ENCODE peak calls at places on chromosomes 6 and 20, in ten cellular contexts. Z is astrocyte, C is GM23248, J is endothelial cell of umbilical vein, A is HCT116, U is fibroblast of lung, W is hepatocyte, G is neuronal stem cell, S is H9, I is SK-N-SH. Y is an unnamed sample.

GRCh38 chr20:62215020-62215990 is 4.8 kb downstream of the HRH3 start:
- DNase-seq in S (no peak), W (no peak), J (no peak), A (no peak), C (no peak), I (no peak), Z (no peak), U (no peak), G (no peak), Y (no peak)

GRCh38 chr6:147506704-147507114 is 1.8 kb upstream of the SAMD5 start:
- DNase-seq in I (peak), A (no peak), U (peak), Z (peak), C (peak), G (peak), W (peak), S (peak), J (peak), Y (peak)

GRCh38 chr6:41976794-41977484 is 35.3 kb upstream of the CCND3 start:
- DNase-seq in W (no peak), I (no peak), U (peak), Z (peak), J (no peak), S (no peak), C (peak), A (no peak), G (no peak), Y (no peak)

GRCh38 chr6:169292340-169293124 is 38.9 kb upstream of the THBS2 start:
- DNase-seq in G (no peak), W (peak), U (peak), I (no peak), A (peak), J (no peak), C (peak), Z (peak), S (no peak), Y (no peak)

GRCh38 chr6:37451411-37452273 is 18.6 kb downstream of the CMTR1 start:
- DNase-seq in I (peak), C (peak), J (no peak), W (no peak), Z (no peak), U (peak), S (no peak), G (no peak), A (no peak), Y (no peak)

GRCh38 chr6:26431258-26432162 is 8.8 kb upstream of the BTN3A3 start:
- DNase-seq in Z (peak), S (no peak), U (no peak), C (peak), I (no peak), G (no peak), J (no peak), A (no peak), W (no peak), Y (no peak)

GRCh38 chr20:58850693-58851174 is at the start of gene GNAS-AS1:
- DNase-seq in U (peak), W (peak), G (peak), S (peak), A (no peak), Z (peak), J (no peak), I (peak), C (peak), Y (peak)

GRCh38 chr6:7086488-7086887 is 21.3 kb upstream of the RREB1 start:
- DNase-seq in G (no peak), W (no peak), S (no peak), C (peak), Z (no peak), A (no peak), U (peak), J (peak), I (no peak), Y (no peak)

GRCh38 chr20:37534401-37535157 is 6.9 kb upstream of the BLCAP start:
- DNase-seq in S (peak), G (peak), I (peak), U (peak), Z (peak), C (peak), J (peak), A (peak), W (peak), Y (peak)

GRCh38 chr6:156756630-156757610 is 20.3 kb upstream of the ARID1B start:
- DNase-seq in U (no peak), G (no peak), Z (no peak), J (no peak), A (no peak), I (no peak), S (no peak), W (no peak), C (no peak), Y (no peak)

GRCh38 chr6:156757849-156758248 is 19.3 kb upstream of the ARID1B start:
- DNase-seq in G (no peak), I (no peak), A (no peak), W (no peak), C (no peak), Z (no peak), J (no peak), U (no peak), S (no peak), Y (no peak)

GRCh38 chr6:156747715-156748114 is 29.5 kb upstream of the ARID1B start:
- DNase-seq in C (no peak), I (no peak), S (no peak), A (no peak), U (no peak), Z (no peak), W (no peak), J (no peak), G (no peak), Y (no peak)

GRCh38 chr6:156748504-156748903 is 28.7 kb upstream of the ARID1B start:
- DNase-seq in I (no peak), U (no peak), W (no peak), A (no peak), C (no peak), S (no peak), Z (no peak), G (no peak), J (no peak), Y (no peak)

GRCh38 chr6:156752666-156753301 is 24.4 kb upstream of the ARID1B start:
- DNase-seq in W (no peak), J (no peak), A (no peak), S (peak), Z (no peak), G (no peak), I (no peak), C (no peak), U (no peak), Y (peak)
- H2AFZ ChIP-seq in W (no peak), J (no peak), A (peak), S (no peak), Z (no peak), G (no peak), I (no peak), C (peak), U (no peak), Y (peak)

GRCh38 chr20:51129201-51129671 is 106.3 kb upstream of the KCNG1 start:
- DNase-seq in U (no peak), S (peak), J (no peak), Z (no peak), C (no peak), G (no peak), W (no peak), I (peak), A (no peak), Y (no peak)
- H2AFZ ChIP-seq in U (no peak), S (no peak), J (no peak), Z (no peak), C (no peak), G (peak), W (no peak), I (peak), A (no peak), Y (no peak)

GRCh38 chr6:134502614-134503541 is 185.0 kb upstream of the SGK1 start:
- DNase-seq in C (no peak), J (no peak), S (no peak), Z (no peak), G (no peak), W (peak), U (no peak), I (no peak), A (no peak), Y (no peak)
- H2AFZ ChIP-seq in C (peak), J (peak), S (no peak), Z (peak), G (peak), W (peak), U (no peak), I (no peak), A (no peak), Y (peak)

GRCh38 chr6:81938991-81939773 is 186.7 kb upstream of the TENT5A start:
- DNase-seq in J (peak), A (peak), C (peak), G (no peak), S (no peak), U (peak), Z (peak), I (no peak), W (no peak), Y (peak)

GRCh38 chr6:81934936-81935335 is 182.5 kb upstream of the TENT5A start:
- DNase-seq in C (no peak), S (no peak), U (peak), I (no peak), A (no peak), Z (no peak), W (no peak), G (no peak), J (no peak), Y (no peak)

GRCh38 chr6:81939774-81940165 is 187.3 kb upstream of the TENT5A start:
- DNase-seq in S (no peak), G (no peak), I (no peak), C (peak), J (no peak), Z (peak), U (no peak), A (no peak), W (no peak), Y (no peak)

GRCh38 chr6:81938014-81938761 is 185.7 kb upstream of the TENT5A start:
- DNase-seq in A (peak), G (no peak), U (peak), I (no peak), C (peak), S (no peak), J (peak), W (peak), Z (peak), Y (no peak)

DNA sequence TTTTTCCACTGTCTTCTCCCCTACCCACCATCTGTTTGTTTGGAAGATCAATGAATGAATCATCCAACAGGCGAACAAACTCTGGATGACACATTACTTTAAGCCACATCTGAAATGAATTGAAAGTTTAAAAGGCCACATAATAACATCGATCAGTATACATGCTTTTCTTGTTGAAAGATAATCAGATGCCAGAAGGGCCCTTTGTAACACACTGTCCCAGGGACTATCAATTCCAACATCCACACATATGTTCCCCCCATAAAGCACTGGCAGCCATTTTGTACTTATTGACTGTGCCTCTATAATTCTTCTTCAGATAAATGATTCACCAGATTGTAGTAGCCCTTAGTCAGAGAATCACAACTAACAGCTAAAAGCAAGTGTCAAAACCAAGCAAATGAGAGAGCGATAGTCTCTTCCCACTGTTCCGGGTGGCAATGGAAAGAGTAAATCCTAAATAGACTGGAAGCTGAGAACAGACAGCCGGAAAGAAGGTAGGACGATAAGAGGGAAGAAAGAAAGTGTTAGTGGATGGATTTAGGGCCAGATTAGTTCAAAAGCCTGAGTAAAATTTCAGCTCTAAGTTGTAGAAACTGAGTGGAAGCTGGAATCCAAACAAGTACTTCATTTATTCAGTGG is 184.9 kb upstream of the TENT5A start:
- DNase-seq in A (peak), I (no peak), C (peak), U (peak), G (no peak), Z (peak), W (peak), J (no peak), S (no peak), Y (no peak)
- H2AFZ ChIP-seq in A (peak), I (peak), C (peak), U (peak), G (peak), Z (peak), W (no peak), J (peak), S (no peak), Y (no peak)

GRCh38 chr6:90739339-90739738 is 152.5 kb upstream of the MAP3K7 start:
- DNase-seq in G (no peak), A (no peak), C (no peak), S (peak), U (no peak), I (no peak), J (no peak), Z (no peak), W (no peak), Y (peak)
- H2AFZ ChIP-seq in G (no peak), A (no peak), C (no peak), S (no peak), U (no peak), I (no peak), J (no peak), Z (no peak), W (no peak), Y (peak)

DNA sequence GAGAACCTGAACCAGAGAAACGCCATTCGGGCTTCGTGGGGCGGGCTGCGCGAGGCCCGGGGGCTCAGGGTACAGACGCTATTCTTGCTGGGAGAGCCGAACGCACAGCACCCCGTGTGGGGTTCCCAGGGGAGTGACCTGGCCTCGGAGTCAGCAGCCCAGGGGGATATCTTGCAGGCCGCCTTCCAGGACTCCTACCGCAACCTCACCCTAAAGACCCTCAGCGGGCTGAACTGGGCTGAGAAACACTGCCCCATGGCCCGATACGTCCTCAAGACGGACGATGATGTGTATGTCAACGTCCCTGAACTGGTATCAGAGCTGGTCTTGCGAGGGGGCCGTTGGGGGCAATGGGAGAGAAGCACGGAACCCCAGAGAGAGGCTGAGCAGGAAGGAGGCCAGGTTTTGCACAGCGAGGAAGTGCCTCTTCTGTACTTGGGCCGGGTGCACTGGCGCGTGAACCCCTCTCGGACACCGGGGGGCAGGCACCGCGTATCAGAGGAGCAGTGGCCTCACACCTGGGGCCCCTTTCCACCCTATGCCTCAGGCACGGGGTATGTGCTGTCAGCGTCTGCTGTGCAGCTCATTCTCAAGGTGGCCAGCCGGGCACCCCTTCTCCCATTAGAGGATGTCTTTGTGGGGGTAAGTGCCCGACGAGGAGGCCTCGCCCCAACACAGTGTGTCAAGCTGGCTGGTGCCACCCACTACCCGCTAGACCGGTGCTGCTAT is 904 bp downstream of the B3GALT4 start:
- DNase-seq in Z (no peak), A (no peak), C (peak), W (peak), G (no peak), U (peak), I (peak), S (peak), J (no peak), Y (peak)
- H2AFZ ChIP-seq in Z (no peak), A (no peak), C (no peak), W (peak), G (peak), U (no peak), I (no peak), S (no peak), J (no peak), Y (no peak)

GRCh38 chr6:155786528-155786927 is 330.9 kb upstream of the NOX3 start:
- DNase-seq in J (no peak), U (no peak), Z (no peak), S (no peak), A (no peak), C (no peak), I (no peak), G (no peak), W (no peak), Y (no peak)

GRCh38 chr6:155779421-155779820 is 323.8 kb upstream of the NOX3 start:
- DNase-seq in A (no peak), J (no peak), S (no peak), U (no peak), Z (no peak), W (no peak), I (no peak), G (no peak), C (no peak), Y (no peak)

GRCh38 chr6:155787168-155787567 is 331.5 kb upstream of the NOX3 start:
- DNase-seq in C (no peak), G (no peak), J (no peak), U (no peak), W (no peak), S (no peak), A (no peak), I (no peak), Z (no peak), Y (peak)

GRCh38 chr6:155782320-155782730 is 326.7 kb upstream of the NOX3 start:
- DNase-seq in A (peak), W (peak), Z (peak), G (no peak), S (no peak), I (no peak), J (peak), U (peak), C (peak), Y (no peak)

GRCh38 chr6:155782739-155783459 is 327.3 kb upstream of the NOX3 start:
- DNase-seq in G (no peak), S (no peak), Z (peak), W (no peak), J (no peak), A (no peak), U (peak), C (peak), I (no peak), Y (no peak)
- H2AFZ ChIP-seq in G (no peak), S (no peak), Z (no peak), W (no peak), J (no peak), A (peak), U (no peak), C (peak), I (peak), Y (no peak)

GRCh38 chr20:50428463-50428828 is 81.7 kb upstream of the PTPN1 start:
- DNase-seq in S (no peak), U (no peak), Z (no peak), A (no peak), J (no peak), C (no peak), W (no peak), I (no peak), G (no peak), Y (no peak)

GRCh38 chr20:50427740-50428462 is 82.3 kb upstream of the PTPN1 start:
- DNase-seq in I (no peak), W (no peak), U (peak), A (no peak), Z (peak), G (no peak), S (no peak), C (peak), J (peak), Y (no peak)

GRCh38 chr20:50429412-50429811 is 80.8 kb upstream of the PTPN1 start:
- DNase-seq in Z (no peak), U (no peak), C (no peak), I (no peak), A (no peak), J (no peak), S (no peak), W (no peak), G (no peak), Y (no peak)

GRCh38 chr20:50425076-50425475 is 85.1 kb upstream of the PTPN1 start:
- DNase-seq in A (peak), C (peak), S (no peak), I (peak), J (no peak), Z (no peak), G (no peak), W (no peak), U (no peak), Y (no peak)

DNA sequence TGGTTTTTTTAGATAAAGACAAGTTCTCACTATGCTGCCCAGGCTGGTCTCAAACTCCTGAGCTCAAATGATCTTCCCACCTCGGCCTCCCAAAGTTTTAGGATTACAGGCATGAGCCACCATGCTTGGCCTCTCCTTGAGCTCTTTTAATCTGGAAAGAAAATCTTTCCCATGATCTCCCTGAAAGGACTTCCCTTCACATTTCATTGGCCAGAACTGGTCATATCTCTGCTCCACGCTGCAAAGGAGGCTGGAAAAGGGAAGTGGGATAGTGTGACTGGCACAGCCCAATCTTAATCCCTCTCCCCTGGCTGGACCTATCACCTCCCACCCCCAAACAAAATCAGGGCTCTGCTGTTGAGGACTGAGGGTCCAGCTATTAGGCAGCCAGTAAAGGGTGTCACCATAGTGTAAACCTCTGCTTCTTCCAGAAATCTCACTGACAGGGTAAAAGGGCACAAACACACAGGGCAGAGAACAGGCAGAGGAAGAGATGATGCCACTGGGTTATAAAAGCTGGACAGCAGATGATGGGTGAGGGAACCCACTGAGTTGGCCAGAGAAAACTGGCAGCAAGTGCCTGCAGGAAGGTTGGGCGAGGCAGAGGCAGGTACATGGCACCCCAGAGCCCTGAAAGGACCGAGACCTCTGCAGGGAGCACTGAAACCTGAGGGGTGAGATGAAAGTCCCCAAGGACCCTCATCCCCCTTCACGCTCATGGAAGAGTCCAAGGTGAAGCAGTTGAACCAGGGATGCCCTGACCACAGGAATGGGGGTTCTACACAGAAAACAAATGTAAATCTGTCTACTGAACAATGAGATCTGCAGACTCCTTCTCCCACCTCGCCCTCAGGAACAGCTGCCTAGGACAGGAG is 83.1 kb upstream of the PTPN1 start:
- DNase-seq in W (no peak), S (no peak), J (no peak), G (no peak), I (no peak), Z (no peak), U (no peak), C (no peak), A (no peak), Y (no peak)
- H2AFZ ChIP-seq in W (no peak), S (no peak), J (no peak), G (peak), I (no peak), Z (peak), U (no peak), C (no peak), A (peak), Y (peak)

GRCh38 chr6:14353798-14354197 is 236.2 kb downstream of the CD83 start:
- DNase-seq in A (no peak), U (no peak), J (no peak), I (no peak), W (no peak), G (no peak), C (no peak), S (no peak), Z (no peak), Y (no peak)
- H2AFZ ChIP-seq in A (no peak), U (no peak), J (no peak), I (no peak), W (no peak), G (no peak), C (no peak), S (no peak), Z (no peak), Y (no peak)

Y was measured in GM23338.